ENCODE peak calls at places on chromosomes 4 and X, in seven cellular contexts. T is Right ventricle myocardium inferior; P is stimulated activated CD4-positive, alpha-beta T cell treated with anti-CD3 and anti-CD28 coated beads, Interleukin-1b, Interleukin-23, amount 100 ng/mL, for 48 hours; I is A172; E is AG04450; K is fibroblast of the conjunctiva; Q is ELR. F is an unnamed sample.

GRCh38 chr4:153138736-153139135 is 65.5 kb upstream of the TRIM2 start:
- DNase-seq in T (no peak), K (no peak), E (no peak), P (no peak), Q (no peak), I (no peak), F (peak)

GRCh38 chrX:20414781-20415445 is 148.2 kb upstream of the RPS6KA3 start:
- DNase-seq in P (peak), Q (peak), T (no peak), E (no peak), K (no peak), I (no peak), F (no peak)

GRCh38 chr4:52260507-52261302 is 209.6 kb downstream of the SPATA18 start:
- DNase-seq in I (no peak), P (no peak), T (no peak), Q (no peak), E (no peak), K (no peak), F (no peak)

GRCh38 chrX:130106071-130106470 is 4.2 kb downstream of the ELF4 start:
- DNase-seq in E (no peak), Q (no peak), T (no peak), K (no peak), I (no peak), P (no peak), F (no peak)

GRCh38 chr4:75599647-75600046 is 30.7 kb downstream of the CDKL2 start:
- DNase-seq in T (no peak), K (no peak), I (no peak), E (no peak), Q (no peak), P (no peak), F (no peak)

GRCh38 chr4:83189631-83190136 is 75.2 kb upstream of the PLAC8 start:
- DNase-seq in I (no peak), P (no peak), Q (no peak), K (no peak), T (no peak), E (no peak), F (no peak)

GRCh38 chr4:111930658-111931057 is 214.6 kb upstream of the FAM241A start:
- DNase-seq in P (no peak), E (no peak), I (no peak), T (no peak), Q (no peak), K (no peak), F (no peak)

GRCh38 chr4:150305995-150306394 is 227.8 kb downstream of the DCLK2 start:
- DNase-seq in E (no peak), I (peak), P (no peak), K (peak), T (no peak), Q (peak), F (no peak)

GRCh38 chr4:11543710-11544109 is 115.0 kb upstream of the HS3ST1 start:
- DNase-seq in E (no peak), I (peak), K (no peak), P (no peak), T (no peak), Q (peak), F (peak)

GRCh38 chr4:77714514-77714913 is 104.7 kb downstream of the CNOT6L start:
- DNase-seq in I (no peak), K (no peak), T (no peak), E (no peak), Q (no peak), P (no peak), F (no peak)

GRCh38 chr4:61545902-61546498 is 345.9 kb downstream of the ADGRL3 start:
- DNase-seq in T (no peak), K (no peak), P (no peak), E (no peak), I (no peak), Q (no peak), F (no peak)

GRCh38 chrX:84187501-84188319 is at the start of gene RPS6KA6:
- DNase-seq in K (no peak), Q (peak), E (no peak), P (no peak), I (no peak), T (peak), F (peak)

GRCh38 chr4:154534296-154534695 is 15.9 kb downstream of the PLRG1 start:
- DNase-seq in P (no peak), Q (no peak), I (no peak), E (no peak), K (no peak), T (no peak), F (no peak)

GRCh38 chrX:104008831-104009230 is 4.7 kb downstream of the H2BW1 start:
- DNase-seq in E (no peak), K (no peak), I (no peak), Q (no peak), T (no peak), P (no peak), F (no peak)

GRCh38 chr4:142585411-142585810 is 260.7 kb downstream of the INPP4B start:
- DNase-seq in K (no peak), E (no peak), T (no peak), I (no peak), P (no peak), Q (no peak), F (no peak)

GRCh38 chr4:98997176-98997575 is 1.7 kb downstream of the METAP1 start:
- DNase-seq in I (no peak), K (no peak), T (no peak), P (no peak), Q (no peak), E (no peak), F (peak)

GRCh38 chr4:151887151-151887815 is 126.5 kb upstream of the GATB start:
- DNase-seq in P (no peak), Q (peak), I (peak), K (no peak), E (no peak), T (no peak), F (no peak)

GRCh38 chr4:154332681-154333421 is 158.7 kb downstream of the DCHS2 start:
- DNase-seq in P (peak), I (no peak), K (no peak), E (no peak), T (peak), Q (no peak), F (peak)

GRCh38 chr4:148240241-148240640 is 202.0 kb downstream of the NR3C2 start:
- DNase-seq in T (no peak), Q (no peak), E (no peak), P (no peak), K (no peak), I (no peak), F (no peak)

GRCh38 chrX:13430136-13430827 is 110.4 kb upstream of the ATXN3L start:
- DNase-seq in I (peak), K (no peak), E (no peak), Q (peak), T (no peak), P (no peak), F (no peak)

GRCh38 chrX:19670854-19671620 is 155.7 kb upstream of the MAP3K15 start:
- DNase-seq in K (peak), Q (peak), T (peak), P (no peak), I (peak), E (peak), F (peak)

GRCh38 chrX:2693526-2694002 is 2.5 kb downstream of the CD99 start:
- DNase-seq in Q (no peak), I (no peak), T (no peak), E (no peak), K (no peak), P (no peak), F (peak)

GRCh38 chr4:6549445-6549844 is 25.5 kb upstream of the MAN2B2 start:
- DNase-seq in E (no peak), Q (no peak), P (no peak), T (peak), I (no peak), K (no peak), F (no peak)

GRCh38 chr4:7254736-7255487 is 62.6 kb downstream of the SORCS2 start:
- DNase-seq in E (no peak), P (no peak), Q (no peak), I (no peak), K (no peak), T (no peak), F (no peak)

GRCh38 chrX:26414534-26414933 is 198.6 kb downstream of the MAGEB5 start:
- DNase-seq in I (no peak), K (no peak), E (no peak), T (no peak), Q (no peak), P (no peak), F (no peak)

GRCh38 chr4:181006509-181007290 is 1236.5 kb upstream of the TENM3 start:
- DNase-seq in K (no peak), E (no peak), P (no peak), T (no peak), Q (peak), I (no peak), F (no peak)

GRCh38 chrX:136742721-136743379 is 37.9 kb downstream of the ARHGEF6 start:
- DNase-seq in T (no peak), K (no peak), Q (no peak), I (no peak), E (no peak), P (no peak), F (no peak)

GRCh38 chr4:159398236-159398638 is 295.4 kb downstream of the RAPGEF2 start:
- DNase-seq in T (no peak), E (no peak), P (no peak), Q (peak), K (no peak), I (peak), F (no peak)

F was measured in small intestine.